ENCODE peak calls at places on chromosome 2, in six cellular contexts. Z is activated CD4-positive, CD25-positive, alpha-beta regulatory T cell treated with anti-CD3 and anti-CD28 coated beads, Interleukin-2, amount 50 U/mL, for 24 hours; C is left cardiac atrium; K is lung; X is right lobe of liver; Q is left lung. P is an unnamed sample.

GRCh38 chr2:188598551-188598950 is 306.9 kb downstream of the GULP1 start:
- ATAC-seq in K (no peak), Z (no peak), X (peak; percentile 65), Q (peak; percentile 49), C (peak; percentile 87), P (no peak)

GRCh38 chr2:149218500-149218899 is 111.9 kb upstream of the LYPD6 start:
- ATAC-seq in Z (no peak), Q (no peak), K (no peak), X (no peak), C (no peak), P (no peak)

GRCh38 chr2:230678451-230678850 is 34.2 kb upstream of the CAB39 start:
- ATAC-seq in Q (peak; percentile 31), C (no peak), Z (no peak), K (peak; percentile 40), X (no peak), P (no peak)

GRCh38 chr2:54728669-54729120 is 5.2 kb downstream of the EML6 start:
- ATAC-seq in X (no peak), C (no peak), Q (no peak), Z (no peak), K (no peak), P (no peak)

GRCh38 chr2:173872714-173873113 is 92.5 kb downstream of the SP3 start:
- ATAC-seq in K (peak; percentile 30), Q (peak; percentile 75), Z (no peak), C (no peak), X (no peak), P (no peak)

GRCh38 chr2:172249986-172250385 is 147.3 kb upstream of the DLX2 start:
- ATAC-seq in Q (no peak), Z (no peak), K (no peak), C (no peak), X (no peak), P (no peak)

GRCh38 chr2:27844821-27845255 is 45.3 kb downstream of the RBKS start:
- ATAC-seq in K (no peak), Q (no peak), X (no peak), Z (no peak), C (peak; percentile 64), P (no peak)

GRCh38 chr2:207332473-207333212 is 166.9 kb upstream of the KLF7 start:
- ATAC-seq in X (no peak), C (no peak), Q (no peak), Z (no peak), K (no peak), P (peak; percentile 55)

P was measured in stimulated activated memory B cell treated with anti-CD40 and anti-IgM and Interleukin-4, amounts not matched to agents 10 μg/mL and 1 μg/mL and 100 μg/mL, for 72 hours.